ENCODE peak calls at places on chromosomes 6 and 20, in four cellular contexts. S, W, L and B are unnamed samples. For H3K9me3 and H3K4me1, the result is how much of the 10 kb centered on the place peaks cover.

GRCh38 chr6:161575508-161576254 is 301.8 kb upstream of the AGPAT4 start:
- DNase-seq in L (no peak), S (no peak), W (no peak), B (no peak)

GRCh38 chr6:89054200-89054599 is 26.4 kb upstream of the PNRC1 start:
- DNase-seq in S (no peak), W (no peak), L (no peak), B (no peak)

GRCh38 chr6:31228484-31228883 is 43.4 kb downstream of the HLA-C start:
- DNase-seq in L (no peak), W (no peak), S (peak), B (no peak)

GRCh38 chr6:119280586-119281163 is 68.9 kb downstream of the MAN1A1 start:
- DNase-seq in S (no peak), L (no peak), W (no peak), B (no peak)

GRCh38 chr6:96410467-96410866 is 111.1 kb upstream of the UFL1 start:
- DNase-seq in W (no peak), S (no peak), L (no peak), B (no peak)

GRCh38 chr6:33732385-33732784 is 14.3 kb downstream of the IP6K3 start:
- DNase-seq in L (no peak), S (no peak), W (no peak), B (no peak)

GRCh38 chr6:1917628-1918371 is 308.1 kb downstream of the FOXC1 start:
- DNase-seq in S (no peak), L (no peak), W (no peak), B (peak)

GRCh38 chr6:134740473-134741192 is 209.3 kb downstream of the ALDH8A1 start:
- DNase-seq in S (no peak), L (no peak), W (no peak), B (no peak)

GRCh38 chr6:113690255-113690956 is 166.7 kb upstream of the MARCKS start:
- DNase-seq in W (no peak), L (no peak), S (no peak), B (peak)

GRCh38 chr6:89284963-89285735 is 29.9 kb downstream of the GABRR2 start:
- DNase-seq in L (no peak), S (no peak), W (no peak), B (no peak)

GRCh38 chr6:37303091-37303620 is 45.2 kb upstream of the TMEM217 start:
- DNase-seq in L (no peak), W (no peak), S (no peak), B (no peak)

GRCh38 chr6:322940-323729 is 30.8 kb downstream of the DUSP22 start:
- DNase-seq in W (no peak), L (peak), S (no peak), B (no peak)

GRCh38 chr20:33664762-33665144 is 2.0 kb upstream of the ACTL10 start:
- DNase-seq in L (no peak), S (no peak), W (no peak), B (no peak)

GRCh38 chr20:1125266-1125665 is 6.9 kb downstream of the PSMF1 start:
- DNase-seq in S (no peak), W (no peak), L (no peak), B (no peak)

GRCh38 chr20:57459897-57460663 is 64.9 kb downstream of the CTCFL start:
- DNase-seq in S (no peak), L (no peak), W (no peak), B (no peak)

GRCh38 chr6:123215211-123215610 is 219.2 kb downstream of the CLVS2 start:
- DNase-seq in W (no peak), L (no peak), S (no peak), B (no peak)

GRCh38 chr6:123214433-123214832 is 218.4 kb downstream of the CLVS2 start:
- DNase-seq in W (no peak), L (no peak), S (no peak), B (no peak)

GRCh38 chr6:123210645-123211044 is 214.6 kb downstream of the CLVS2 start:
- DNase-seq in L (no peak), W (no peak), S (no peak), B (no peak)

GRCh38 chr6:123211777-123212545 is 215.9 kb downstream of the CLVS2 start:
- DNase-seq in L (no peak), W (no peak), S (no peak), B (no peak)

GRCh38 chr6:123213921-123214320 is 217.9 kb downstream of the CLVS2 start:
- DNase-seq in L (no peak), W (no peak), S (no peak), B (no peak)
- H3K9me3 ChIP-seq in L (under half), W (under half), S (under half), B (under half)

GRCh38 chr20:31620246-31620645 is 15.2 kb downstream of the ID1 start:
- DNase-seq in S (no peak), W (no peak), L (no peak), B (no peak)

DNA sequence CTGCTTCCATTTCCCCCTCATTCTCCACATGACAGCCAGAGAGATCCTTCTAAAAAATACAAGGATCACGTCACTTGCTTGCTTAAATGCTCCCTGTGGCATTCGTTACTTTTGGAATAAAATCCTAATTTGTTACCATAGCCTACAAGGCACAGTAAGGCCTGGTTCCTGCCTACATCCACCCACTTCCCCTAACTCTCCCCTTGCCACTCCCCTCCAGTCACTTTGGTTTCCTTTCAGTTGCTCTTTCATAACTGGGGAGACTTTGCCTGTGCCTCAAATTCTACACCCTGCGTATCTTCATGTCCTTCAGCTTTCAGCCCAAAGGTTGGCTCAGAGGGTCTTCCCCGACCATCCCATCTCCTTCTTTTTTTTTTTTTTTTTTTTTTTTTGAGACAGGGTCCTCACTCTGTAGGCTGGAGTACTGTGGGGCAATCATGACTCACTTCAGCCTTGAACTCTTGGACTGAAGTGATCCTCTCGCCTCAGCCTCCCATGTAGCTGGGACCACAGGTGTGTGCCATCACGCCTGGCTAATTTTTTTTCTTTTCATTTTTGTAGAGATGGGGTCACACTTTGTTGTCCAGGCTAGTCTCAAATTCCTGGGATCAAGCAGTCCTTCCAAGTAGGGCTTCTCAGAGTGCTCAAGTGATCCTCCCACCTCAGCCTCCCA is 12.5 kb downstream of the ID1 start:
- DNase-seq in W (no peak), S (no peak), L (no peak), B (no peak)
- H3K4me1 ChIP-seq in W (under half), S (under half), L (under half), B (under half)

DNA sequence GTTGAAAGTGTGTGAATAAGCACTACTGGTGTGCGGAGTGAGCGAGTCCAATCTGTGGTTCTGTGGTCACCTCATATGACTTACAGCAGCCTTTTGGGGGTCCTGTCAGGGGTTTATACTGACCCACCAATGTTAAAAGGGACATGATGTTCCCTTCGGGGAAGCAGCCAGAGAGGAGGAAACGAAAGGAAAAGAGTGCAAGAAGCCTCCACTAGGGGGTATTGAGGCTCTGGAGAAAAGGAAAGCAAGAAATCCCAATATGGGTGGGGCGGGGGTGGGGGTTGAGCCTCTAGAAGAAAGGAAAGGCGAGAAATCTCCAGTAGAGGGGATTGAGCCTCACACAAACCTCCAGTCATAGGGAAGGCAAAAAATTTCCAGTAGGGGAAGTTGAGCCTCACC is 249.3 kb upstream of the ECI2 start:
- DNase-seq in S (no peak), L (no peak), W (no peak), B (no peak)
- H3K9me3 ChIP-seq in S (under half), L (under half), W (under half), B (under half)

GRCh38 chr6:3421763-3422456 is 34.9 kb downstream of the SLC22A23 start:
- DNase-seq in S (no peak), W (no peak), L (no peak), B (no peak)
- H3K4me1 ChIP-seq in S (under half), W (under half), L (under half), B (under half)

GRCh38 chr6:21931641-21932335 is 338.2 kb downstream of the SOX4 start:
- DNase-seq in W (no peak), L (no peak), S (no peak), B (no peak)
- H3K9me3 ChIP-seq in W (under half), L (under half), S (under half), B (under half)

GRCh38 chr6:15473741-15474161 is 189.1 kb downstream of the DTNBP1 start:
- DNase-seq in L (no peak), W (no peak), S (no peak), B (no peak)
- H3K4me1 ChIP-seq in L (under half), W (under half), S (under half), B (under half)

GRCh38 chr20:46870041-46870440 is 24.6 kb upstream of the EYA2 start:
- DNase-seq in W (no peak), L (no peak), S (no peak), B (no peak)

GRCh38 chr20:46865824-46866223 is 28.8 kb upstream of the EYA2 start:
- DNase-seq in W (no peak), S (no peak), L (no peak), B (no peak)
- H3K9me3 ChIP-seq in W (under half), S (under half), L (under half), B (under half)

GRCh38 chr6:109878291-109878690 is 99.8 kb upstream of the GPR6 start:
- DNase-seq in L (no peak), S (no peak), W (no peak), B (no peak)
- H3K4me1 ChIP-seq in L (under half), S (under half), W (under half), B (under half)